ENCODE peak calls at places on chromosomes 13 and 19, in ten cellular contexts. S is testis, F is BJ, I is fibroblast of the aortic adventitia, K is kidney epithelial cell, E is H9, W is bronchial epithelial cell, N is pancreas, V is neural crest cell, X is cardiac fibroblast. R is an unnamed sample.

GRCh38 chr13:75271851-75272250 is 210.1 kb downstream of the TBC1D4 start:
- DNase-seq in K (no peak), F (no peak), N (no peak), S (no peak), X (no peak), W (no peak), I (peak; percentile 4), E (no peak), V (no peak), R (no peak)

GRCh38 chr13:36965767-36966166 is 33.4 kb downstream of the ALG5 start:
- DNase-seq in S (no peak), N (no peak), X (peak; percentile 79), V (no peak), F (peak; percentile 46), E (no peak), K (peak; percentile 56), W (peak; percentile 95), I (peak; percentile 68), R (peak; percentile 84)

GRCh38 chr13:106610511-106610910 is 42.6 kb upstream of the ARGLU1 start:
- DNase-seq in F (peak; percentile 4), W (peak; percentile 90), E (no peak), K (no peak), X (peak; percentile 4), S (no peak), N (no peak), V (no peak), I (peak; percentile 17), R (peak; percentile 20)

GRCh38 chr19:45472557-45473365 is 5.0 kb downstream of the FOSB start:
- DNase-seq in F (no peak), W (no peak), K (no peak), V (no peak), E (no peak), N (no peak), I (no peak), X (peak; percentile 57), S (no peak), R (no peak)

GRCh38 chr19:40216013-40216776 is 2.0 kb downstream of the TTC9B start:
- DNase-seq in E (no peak), F (no peak), K (no peak), S (no peak), V (no peak), W (no peak), I (no peak), N (no peak), X (no peak), R (no peak)

GRCh38 chr13:114299604-114300305 is 14.5 kb upstream of the CHAMP1 start:
- DNase-seq in W (no peak), E (no peak), N (no peak), I (no peak), S (no peak), F (no peak), K (no peak), V (no peak), X (no peak), R (no peak)

GRCh38 chr13:73722120-73722519 is 412.1 kb downstream of the KLF12 start:
- DNase-seq in E (no peak), S (no peak), W (peak; percentile 94), X (peak; percentile 41), N (no peak), I (peak; percentile 34), F (peak; percentile 6), V (no peak), K (peak; percentile 81), R (peak; percentile 64)

GRCh38 chr19:49337267-49338022 is 2.2 kb downstream of the CD37 start:
- DNase-seq in E (peak; percentile 10), W (no peak), I (no peak), X (no peak), K (no peak), S (peak; percentile 0), N (no peak), V (no peak), F (no peak), R (no peak)

GRCh38 chr19:47374876-47375693 is 26.0 kb downstream of the DHX34 start:
- DNase-seq in K (no peak), F (no peak), S (no peak), V (no peak), X (no peak), W (no peak), I (no peak), N (no peak), E (no peak), R (no peak)

GRCh38 chr13:89695343-89696257 is 1651.9 kb upstream of the MIR17HG start:
- DNase-seq in W (peak; percentile 52), V (peak; percentile 67), E (peak; percentile 46), S (peak; percentile 61), F (no peak), K (peak; percentile 10), N (no peak), I (peak; percentile 11), X (peak; percentile 63), R (peak; percentile 66)
- TF ChIP-seq CTCF in W (peak; percentile 76), V (peak; percentile 91), E (peak; percentile 94), S (peak; percentile 36), F (no peak), K (peak; percentile 75), N (peak; percentile 64), I (peak; percentile 43), X (peak; percentile 67), R (peak; percentile 70)

DNA sequence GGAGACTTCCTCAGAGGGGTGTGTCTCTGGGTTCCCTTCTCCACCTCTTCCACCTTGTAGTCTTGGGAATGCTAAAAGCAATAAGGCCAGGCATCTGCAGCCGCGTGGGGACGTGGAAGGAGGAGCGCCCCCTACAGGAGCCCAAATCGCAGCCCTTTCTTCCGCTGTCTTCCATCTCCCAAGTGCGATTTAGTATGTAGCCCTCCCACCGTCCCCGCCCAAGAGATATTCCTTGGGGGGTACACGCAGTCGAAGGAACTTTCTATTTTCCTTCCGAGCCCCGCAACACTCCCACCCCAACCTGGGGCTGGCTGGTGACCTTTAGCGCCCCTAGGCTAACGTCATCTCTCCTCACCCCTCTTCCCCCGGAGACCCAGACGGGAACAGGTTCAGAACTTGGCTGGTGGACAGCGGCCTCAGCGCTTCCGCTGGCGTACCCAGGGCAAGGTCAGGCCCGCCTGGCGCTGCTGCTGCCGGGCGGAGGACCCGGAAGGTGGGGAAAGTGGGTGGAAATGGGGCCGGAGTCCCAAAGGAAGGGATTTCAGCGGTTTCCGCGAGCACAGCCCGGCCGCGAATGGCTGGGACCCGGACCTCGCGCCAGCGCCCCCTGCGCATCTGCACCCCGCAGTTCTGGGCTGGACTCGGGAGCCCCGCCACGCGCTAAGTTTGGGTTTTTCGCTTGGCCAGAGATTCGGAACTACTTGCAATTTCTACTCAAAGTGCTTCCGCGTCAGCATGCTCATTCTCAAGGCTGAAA is 2.1 kb upstream of the PCDH8 start:
- DNase-seq in F (no peak), K (no peak), W (peak; percentile 21), I (peak; percentile 34), V (peak; percentile 82), E (peak; percentile 93), N (peak; percentile 86), X (peak; percentile 61), S (peak; percentile 88), R (peak; percentile 62)
- TF ChIP-seq CTCF in F (peak; percentile 12), K (no peak), W (no peak), I (no peak), V (peak; percentile 55), E (peak; percentile 96), N (no peak), X (no peak), S (no peak), R (peak; percentile 11)

GRCh38 chr19:11656535-11656934 is 59.3 kb downstream of the ZNF627 start:
- DNase-seq in K (no peak), W (no peak), F (no peak), X (no peak), N (no peak), V (no peak), I (no peak), S (no peak), E (no peak), R (no peak)

GRCh38 chr19:11662278-11662677 is 65.0 kb downstream of the ZNF627 start:
- DNase-seq in V (no peak), N (no peak), K (no peak), F (no peak), X (no peak), W (no peak), I (no peak), S (peak; percentile 35), E (no peak), R (no peak)

GRCh38 chr19:11657307-11657706 is 60.0 kb downstream of the ZNF627 start:
- DNase-seq in X (peak; percentile 6), I (no peak), W (no peak), F (no peak), N (no peak), E (no peak), K (no peak), S (no peak), V (no peak), R (peak; percentile 4)

GRCh38 chr19:11658954-11659353 is 61.7 kb downstream of the ZNF627 start:
- DNase-seq in I (no peak), K (no peak), E (no peak), V (no peak), F (no peak), S (no peak), N (no peak), X (no peak), W (no peak), R (no peak)

GRCh38 chr19:11659612-11660011 is 62.3 kb downstream of the ZNF627 start:
- DNase-seq in I (peak; percentile 19), N (no peak), K (no peak), X (peak; percentile 5), V (no peak), W (peak; percentile 8), S (no peak), F (no peak), E (no peak), R (no peak)
- TF ChIP-seq CTCF in I (peak; percentile 29), N (no peak), K (no peak), X (peak; percentile 29), V (peak; percentile 57), W (peak; percentile 13), S (no peak), F (peak; percentile 32), E (peak; percentile 67), R (peak; percentile 31)

DNA sequence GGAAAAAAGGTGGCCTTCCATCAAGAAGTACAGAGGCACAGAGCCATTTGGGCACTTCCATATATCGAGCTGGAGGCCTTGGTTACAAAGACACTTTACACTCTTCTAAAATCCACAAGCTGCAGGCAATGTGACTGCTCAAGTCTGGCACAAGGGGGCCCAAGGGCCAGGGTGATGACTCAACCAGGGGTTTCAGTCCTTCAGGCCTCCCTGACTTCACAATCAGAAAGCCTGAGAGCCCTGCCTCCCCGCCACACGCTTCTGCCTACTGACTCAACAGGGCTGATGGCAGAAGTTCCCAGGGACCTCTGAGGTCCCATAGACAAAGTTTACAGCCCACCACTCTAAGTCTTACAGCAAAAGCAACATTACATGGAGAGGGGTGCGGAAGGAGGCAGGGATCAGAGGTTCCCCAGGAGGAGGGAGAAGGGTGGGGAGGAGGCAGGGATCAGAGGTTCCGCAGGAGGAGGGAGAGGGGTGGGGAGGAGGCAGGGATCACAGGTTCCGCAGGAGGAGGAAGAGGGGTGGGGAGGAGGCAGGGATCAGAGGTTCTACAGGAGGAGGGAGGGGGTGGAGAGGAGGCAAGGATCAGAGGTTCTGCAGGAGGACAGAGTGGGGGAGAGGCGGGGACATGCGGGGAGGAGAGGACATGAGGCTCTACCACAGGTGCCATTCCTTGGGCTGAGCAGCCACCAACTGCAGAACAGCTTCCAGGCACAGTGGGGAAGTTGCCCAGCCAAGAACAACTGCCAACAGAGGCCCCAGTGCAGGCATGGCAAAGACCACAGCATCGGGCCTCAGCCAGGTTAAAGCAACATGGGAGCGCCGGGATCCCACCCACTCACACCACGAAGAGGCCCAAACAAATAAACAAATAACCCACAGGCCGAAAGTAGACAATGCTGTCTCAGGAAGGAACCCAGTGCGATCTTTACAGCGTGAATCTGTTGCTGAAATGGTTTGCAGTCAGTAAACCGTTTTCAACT is 52.0 kb downstream of the SLC7A1 start:
- DNase-seq in V (no peak), K (peak; percentile 23), N (no peak), S (no peak), I (no peak), W (no peak), X (no peak), F (no peak), E (peak; percentile 47), R (peak; percentile 29)
- TF ChIP-seq CTCF in V (no peak), K (peak; percentile 30), N (no peak), S (no peak), I (peak; percentile 1), W (no peak), X (no peak), F (peak; percentile 2), E (peak; percentile 37), R (no peak)

R was measured in MCF 10A.